ENCODE peak calls at places on chromosomes 1 and 21, in seven cellular contexts. A is HCT116, F is H1, G is K562, I is HepG2, U is GM12878, R is SK-N-SH. D is an unnamed sample.

GRCh38 chr1:150165622-150166612 is 16.2 kb downstream of the PLEKHO1 start:
- DNase-seq in G (peak; percentile 84), I (peak; percentile 39), U (no peak), F (no peak), R (peak; percentile 71), A (peak; percentile 18), D (no peak)

GRCh38 chr1:25433389-25434186 is 2.9 kb downstream of the MACO1 start:
- DNase-seq in G (no peak), U (no peak), F (no peak), R (no peak), I (no peak), A (no peak), D (no peak)

GRCh38 chr1:85372683-85373446 is 92.1 kb downstream of the DDAH1 start:
- DNase-seq in R (no peak), I (peak; percentile 22), A (no peak), F (no peak), U (no peak), G (no peak), D (no peak)

GRCh38 chr1:30198805-30199403 is 524.5 kb downstream of the MATN1 start:
- DNase-seq in F (no peak), A (no peak), U (no peak), I (no peak), G (peak; percentile 40), R (no peak), D (no peak)

GRCh38 chr1:108817016-108817415 is 39.9 kb downstream of the AKNAD1 start:
- DNase-seq in U (no peak), R (no peak), G (no peak), I (peak; percentile 2), F (no peak), A (no peak), D (no peak)

GRCh38 chr1:183758913-183759312 is 46.0 kb upstream of the RGL1 start:
- DNase-seq in R (no peak), G (no peak), F (no peak), U (no peak), A (no peak), I (no peak), D (no peak)

GRCh38 chr1:173506437-173506836 is 29.3 kb downstream of the PRDX6 start:
- DNase-seq in R (no peak), G (no peak), U (no peak), A (peak; percentile 10), I (peak; percentile 40), F (no peak), D (no peak)

GRCh38 chr1:183163311-183163710 is 22.8 kb upstream of the LAMC2 start:
- DNase-seq in F (no peak), G (no peak), I (no peak), R (no peak), A (peak; percentile 80), U (no peak), D (no peak)

GRCh38 chr21:36773111-36773510 is 74.2 kb downstream of the SIM2 start:
- DNase-seq in R (no peak), F (no peak), G (no peak), A (no peak), I (peak; percentile 55), U (no peak), D (no peak)

GRCh38 chr1:47805826-47806450 is 191.2 kb downstream of the TRABD2B start:
- DNase-seq in A (no peak), R (peak; percentile 77), I (no peak), G (no peak), U (no peak), F (no peak), D (no peak)

GRCh38 chr1:33908344-33908956 is 44.6 kb downstream of the HMGB4 start:
- DNase-seq in G (no peak), A (no peak), F (no peak), I (no peak), U (no peak), R (no peak), D (no peak)

GRCh38 chr1:4624801-4625200 is 29.6 kb upstream of the AJAP1 start:
- DNase-seq in A (no peak), R (no peak), U (no peak), G (no peak), I (no peak), F (no peak), D (no peak)

GRCh38 chr1:229223498-229223897 is 47.4 kb upstream of the RAB4A start:
- DNase-seq in R (peak; percentile 34), G (no peak), F (no peak), A (no peak), I (peak; percentile 64), U (no peak), D (no peak)

GRCh38 chr1:70142120-70142519 is 63.3 kb downstream of the LRRC40 start:
- DNase-seq in I (no peak), U (no peak), F (no peak), R (no peak), G (peak; percentile 9), A (no peak), D (no peak)

GRCh38 chr1:9494936-9495758 is 44.1 kb upstream of the SLC25A33 start:
- DNase-seq in I (no peak), F (peak; percentile 38), A (peak; percentile 38), G (peak; percentile 79), R (peak; percentile 90), U (no peak), D (peak; percentile 35)

GRCh38 chr1:5976726-5977493 is 15.3 kb downstream of the NPHP4 start:
- DNase-seq in U (no peak), F (no peak), R (no peak), I (no peak), A (no peak), G (no peak), D (no peak)

GRCh38 chr1:5980314-5981008 is 11.8 kb downstream of the NPHP4 start:
- DNase-seq in U (no peak), G (peak; percentile 78), A (peak; percentile 51), I (no peak), R (peak; percentile 84), F (peak; percentile 66), D (no peak)

GRCh38 chr1:5979536-5980313 is 12.5 kb downstream of the NPHP4 start:
- DNase-seq in R (no peak), U (no peak), A (no peak), G (no peak), F (no peak), I (no peak), D (no peak)

GRCh38 chr1:5977494-5978444 is 14.5 kb downstream of the NPHP4 start:
- DNase-seq in G (no peak), A (no peak), I (no peak), R (no peak), U (no peak), F (no peak), D (no peak)

GRCh38 chr1:5978452-5978851 is 13.8 kb downstream of the NPHP4 start:
- DNase-seq in A (no peak), I (no peak), U (no peak), G (no peak), F (no peak), R (no peak), D (no peak)
- TF ChIP-seq YY1 in A (no peak), I (no peak), U (no peak), G (no peak), F (no peak), R (no peak), D (no peak)

GRCh38 chr1:181061487-181061886 is 27.0 kb upstream of the IER5 start:
- DNase-seq in U (no peak), A (no peak), G (no peak), F (no peak), I (no peak), R (no peak), D (no peak)

GRCh38 chr1:181056560-181056959 is 22.8 kb downstream of the MR1 start:
- DNase-seq in R (no peak), U (no peak), G (no peak), I (no peak), F (no peak), A (no peak), D (no peak)

GRCh38 chr1:181061891-181062777 is 26.4 kb upstream of the IER5 start:
- DNase-seq in U (peak; percentile 90), R (no peak), G (no peak), I (no peak), A (no peak), F (no peak), D (no peak)

GRCh38 chr1:181059435-181059834 is 25.7 kb downstream of the MR1 start:
- DNase-seq in G (no peak), F (no peak), I (no peak), A (no peak), R (no peak), U (no peak), D (no peak)

DNA sequence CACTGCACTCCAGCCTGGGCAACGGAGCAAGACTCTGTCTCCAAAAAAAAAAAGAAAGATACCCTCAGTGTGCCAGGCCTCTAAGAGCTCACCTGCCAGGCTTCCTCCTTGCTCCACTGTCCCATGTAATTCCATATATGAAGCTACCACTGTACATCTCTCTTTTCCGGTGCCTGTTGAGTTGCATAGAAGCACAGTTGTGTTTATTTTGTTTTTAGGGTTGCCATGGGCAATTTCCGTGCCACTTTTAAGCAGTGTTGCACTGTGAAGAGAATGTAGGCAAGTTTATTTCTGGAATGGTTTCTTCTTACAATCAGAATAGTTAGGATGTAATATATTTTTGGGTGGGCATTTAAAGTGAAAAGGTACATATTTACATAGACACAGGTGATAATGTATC is 23.3 kb downstream of the MR1 start:
- DNase-seq in I (no peak), F (no peak), G (no peak), U (no peak), R (no peak), A (no peak), D (no peak)
- TF ChIP-seq YY1 in I (no peak), F (no peak), G (no peak), U (no peak), R (no peak), A (no peak), D (no peak)

GRCh38 chr1:174989540-174990181 is 10.1 kb upstream of the CACYBP start:
- DNase-seq in R (no peak), F (no peak), A (no peak), I (no peak), G (no peak), U (no peak), D (no peak)

GRCh38 chr1:174988986-174989385 is 10.8 kb upstream of the CACYBP start:
- DNase-seq in A (no peak), G (no peak), R (no peak), F (no peak), I (no peak), U (no peak), D (no peak)

GRCh38 chr1:174991473-174991872 is 8.3 kb upstream of the CACYBP start:
- DNase-seq in A (no peak), G (no peak), I (no peak), F (no peak), U (no peak), R (no peak), D (no peak)

GRCh38 chr1:174988539-174988938 is 11.2 kb upstream of the CACYBP start:
- DNase-seq in A (no peak), U (no peak), F (no peak), I (no peak), G (no peak), R (no peak), D (no peak)

GRCh38 chr1:174990382-174990999 is 9.3 kb upstream of the CACYBP start:
- DNase-seq in I (peak; percentile 60), A (no peak), F (no peak), U (no peak), G (no peak), R (peak; percentile 49), D (no peak)
- TF ChIP-seq YY1 in I (no peak), A (no peak), F (no peak), U (no peak), G (no peak), R (no peak), D (no peak)

DNA sequence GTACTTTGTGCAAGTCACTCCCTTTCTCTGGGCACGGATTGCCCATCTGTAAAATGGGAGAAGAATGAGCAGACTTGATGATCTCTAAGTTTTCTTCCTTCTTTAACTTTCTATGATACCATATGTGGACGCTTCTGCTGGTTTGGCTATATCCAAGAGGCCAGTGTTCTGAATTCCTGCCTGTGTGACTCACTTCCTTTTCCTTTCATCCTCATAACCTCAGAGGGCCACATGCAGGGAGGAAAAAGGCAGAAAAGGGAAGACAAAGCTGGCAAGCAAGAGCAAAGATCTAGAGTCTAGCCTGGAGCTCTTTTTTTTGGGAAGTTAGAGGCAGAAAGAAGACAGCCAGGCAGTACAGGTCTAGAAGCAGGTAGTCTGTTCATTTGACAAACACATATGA is 151.2 kb downstream of the OMA1 start:
- DNase-seq in A (peak; percentile 34), I (peak; percentile 45), F (no peak), U (no peak), G (no peak), R (no peak), D (peak; percentile 43)
- TF ChIP-seq YY1 in A (no peak), I (no peak), F (no peak), U (no peak), G (no peak), R (no peak), D (no peak)

D was measured in NT2/D1.